ENCODE peak calls at places on chromosomes 1 and 21, in five cellular contexts. G is CD4-positive, alpha-beta T cell; N is GM13976; I is WTC11; W is GM12865. K is an unnamed sample.

GRCh38 chr1:26263212-26263611 is 16.7 kb upstream of the SH3BGRL3 start:
- DNase-seq in G (no peak), N (no peak), I (no peak), W (no peak), K (no peak)

GRCh38 chr1:163231385-163231784 is 28.7 kb upstream of the RGS5 start:
- DNase-seq in G (no peak), N (no peak), I (no peak), W (no peak), K (no peak)

GRCh38 chr21:16218682-16219343 is 489.0 kb downstream of the USP25 start:
- DNase-seq in G (no peak), N (no peak), I (no peak), W (no peak), K (no peak)

GRCh38 chr1:159014003-159014571 is 4.4 kb downstream of the IFI16 start:
- DNase-seq in G (no peak), N (no peak), I (no peak), W (no peak), K (no peak)

GRCh38 chr1:214002472-214002871 is 14.7 kb downstream of the PROX1 start:
- DNase-seq in G (no peak), N (no peak), I (no peak), W (no peak), K (no peak)

GRCh38 chr1:237779356-237779755 is 111.4 kb downstream of the ZP4 start:
- DNase-seq in G (no peak), N (no peak), I (no peak), W (no peak), K (no peak)

GRCh38 chr1:6239950-6240768 is 3.8 kb upstream of the HES3 start:
- DNase-seq in G (no peak), N (no peak), I (no peak), W (no peak), K (no peak)

GRCh38 chr1:97623220-97623619 is 297.6 kb downstream of the DPYD start:
- DNase-seq in G (no peak), N (no peak), I (no peak), W (no peak), K (no peak)

GRCh38 chr1:91997607-91998195 is 32.1 kb upstream of the EPHX4 start:
- DNase-seq in G (peak), N (peak), I (no peak), W (peak), K (peak)

GRCh38 chr1:45326627-45327591 is at the start of gene HPDL:
- DNase-seq in G (peak), N (peak), I (peak), W (peak), K (peak)
- TF ChIP-seq CTCF in G (no peak), N (no peak), I (no peak), W (no peak), K (no peak)

GRCh38 chr21:41918561-41919358 is 35.1 kb downstream of the C2CD2 start:
- DNase-seq in G (no peak), N (no peak), I (no peak), W (no peak), K (no peak)

GRCh38 chr21:41917531-41917930 is 36.3 kb downstream of the C2CD2 start:
- DNase-seq in G (no peak), N (no peak), I (no peak), W (no peak), K (no peak)

GRCh38 chr21:41914358-41914757 is 35.2 kb upstream of the PRDM15 start:
- DNase-seq in G (no peak), N (no peak), I (no peak), W (no peak), K (no peak)

GRCh38 chr21:41914965-41915364 is 35.8 kb upstream of the PRDM15 start:
- DNase-seq in G (no peak), N (no peak), I (no peak), W (no peak), K (no peak)

GRCh38 chr21:41916888-41917433 is 36.9 kb downstream of the C2CD2 start:
- DNase-seq in G (no peak), N (no peak), I (no peak), W (no peak), K (no peak)
- TF ChIP-seq CTCF in G (no peak), N (peak), I (no peak), W (no peak), K (no peak)

DNA sequence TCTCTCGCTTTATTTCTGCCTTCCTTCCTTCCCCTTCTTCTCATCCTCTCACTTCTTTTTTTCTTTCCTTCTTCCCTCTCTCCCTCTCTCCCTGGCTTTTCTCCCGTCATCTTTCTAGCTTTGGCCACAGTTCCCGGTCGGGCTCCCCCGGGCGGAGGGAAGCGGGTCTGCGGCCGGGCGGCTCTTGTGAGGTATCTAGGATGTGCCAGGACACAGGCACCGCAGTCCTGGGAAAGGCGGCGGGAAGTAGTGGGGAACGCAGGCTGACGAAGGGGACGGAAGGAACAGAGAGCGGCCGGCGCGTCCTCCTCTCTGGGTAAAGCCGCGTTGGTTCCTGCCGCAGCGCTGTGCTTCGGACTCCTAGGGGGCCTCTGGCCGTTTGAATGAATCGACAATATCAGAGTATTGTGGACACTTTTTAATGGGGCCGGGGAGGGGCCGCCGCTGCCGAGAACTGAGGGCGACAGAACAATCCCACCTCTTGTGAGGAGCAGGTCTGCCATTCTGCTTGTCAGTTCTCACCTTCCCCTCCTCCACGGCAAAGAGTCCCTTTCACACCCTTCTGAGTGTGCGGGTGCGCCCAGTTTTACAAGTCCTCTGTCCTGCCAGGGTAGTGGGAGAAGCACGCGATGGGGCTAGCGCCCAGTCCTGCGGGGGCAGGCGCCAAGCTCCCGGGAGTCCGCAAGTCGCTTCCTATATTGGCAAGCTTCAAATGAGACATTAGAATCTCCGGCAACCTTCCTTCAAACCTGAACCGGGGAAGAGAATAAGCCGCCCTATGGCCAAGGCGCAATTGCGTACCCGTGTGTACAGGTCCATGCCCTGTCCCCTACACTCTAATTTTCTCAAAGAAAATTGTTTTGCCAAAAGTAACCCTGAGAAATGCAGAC is 1.1 kb upstream of the LHX9 start:
- DNase-seq in G (no peak), N (peak), I (peak), W (no peak), K (no peak)
- TF ChIP-seq CTCF in G (no peak), N (peak), I (peak), W (peak), K (no peak)

DNA sequence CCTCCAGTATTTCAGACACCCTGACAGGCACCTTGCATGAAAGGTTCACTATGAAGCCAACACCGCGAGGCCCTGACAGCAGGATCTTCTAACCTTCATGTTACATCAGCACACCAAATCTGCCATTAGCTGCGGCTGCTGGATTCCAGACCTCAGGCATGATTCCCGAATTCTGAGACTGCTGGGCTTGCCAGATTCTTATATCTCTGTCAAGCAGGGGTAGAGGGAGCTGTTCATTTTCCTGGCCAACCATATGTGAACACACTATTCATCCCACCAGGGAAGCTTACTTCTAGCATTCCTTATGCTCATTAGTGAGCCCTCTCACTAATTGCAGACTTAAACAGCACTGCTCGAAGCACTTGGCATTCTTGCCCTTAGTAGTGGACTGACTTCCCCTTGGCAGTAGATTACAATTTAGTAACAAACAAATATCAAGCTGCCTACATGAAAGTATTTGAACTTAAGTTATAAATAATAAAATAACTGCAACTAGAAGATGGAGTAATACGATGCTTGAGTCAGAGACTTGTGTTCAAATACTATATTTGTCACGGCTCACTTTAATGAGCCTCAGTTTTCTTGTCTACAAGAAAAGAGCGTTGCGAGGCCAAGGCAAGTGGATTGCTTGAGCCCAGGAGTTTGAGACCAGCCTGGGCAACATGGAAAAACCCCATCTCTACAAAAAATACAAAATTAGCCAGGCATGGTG is 43.3 kb downstream of the NID1 start:
- DNase-seq in G (no peak), N (no peak), I (no peak), W (no peak), K (no peak)
- TF ChIP-seq CTCF in G (no peak), N (no peak), I (no peak), W (no peak), K (no peak)

GRCh38 chr1:69305621-69306020 is 262.1 kb upstream of the LRRC7 start:
- DNase-seq in G (no peak), N (no peak), I (peak), W (peak), K (no peak)
- TF ChIP-seq CTCF in G (no peak), N (no peak), I (peak), W (peak), K (no peak)

GRCh38 chr1:21623411-21623961 is 45.7 kb downstream of the RAP1GAP start:
- DNase-seq in G (no peak), N (no peak), I (no peak), W (peak), K (no peak)
- TF ChIP-seq CTCF in G (no peak), N (no peak), I (no peak), W (no peak), K (no peak)

K was measured in HL-60.